ENCODE peak calls at places on chromosome X, in four cellular contexts. One of them, this sample, is unnamed.

GRCh38 chrX:8834393-8834792 is 33.2 kb upstream of the FAM9A start:
- DNase-seq in GM20000: no peak
- DNase-seq in AG10803: no peak
- DNase-seq in choroid plexus epithelial cell: no peak
- DNase-seq in this sample: no peak

GRCh38 chrX:39507034-39507433 is 590.7 kb downstream of the BCOR start:
- DNase-seq in AG10803: no peak
- DNase-seq in choroid plexus epithelial cell: no peak
- DNase-seq in GM20000: no peak
- DNase-seq in this sample: no peak

GRCh38 chrX:70429759-70430158 is 6.6 kb downstream of the GDPD2 start:
- DNase-seq in AG10803: no peak
- DNase-seq in choroid plexus epithelial cell: no peak
- DNase-seq in GM20000: no peak
- DNase-seq in this sample: no peak

GRCh38 chrX:151396827-151397740 is at the start of gene VMA21:
- DNase-seq in GM20000: peak
- DNase-seq in AG10803: peak
- DNase-seq in choroid plexus epithelial cell: peak
- DNase-seq in this sample: peak

GRCh38 chrX:154546354-154547244 is at the start of gene G6PD:
- DNase-seq in choroid plexus epithelial cell: peak
- DNase-seq in AG10803: peak
- DNase-seq in GM20000: peak
- DNase-seq in this sample: peak

GRCh38 chrX:12349201-12349600 is 210.9 kb downstream of the FRMPD4 start:
- DNase-seq in AG10803: no peak
- DNase-seq in GM20000: no peak
- DNase-seq in choroid plexus epithelial cell: no peak
- DNase-seq in this sample: no peak

GRCh38 chrX:2761246-2761645 is 9.4 kb downstream of the XG start:
- DNase-seq in GM20000: no peak
- DNase-seq in AG10803: no peak
- DNase-seq in choroid plexus epithelial cell: no peak
- DNase-seq in this sample: no peak

GRCh38 chrX:104922206-104922621 is 298.3 kb downstream of the TEX13A start:
- DNase-seq in GM20000: peak
- DNase-seq in choroid plexus epithelial cell: peak
- DNase-seq in AG10803: peak
- DNase-seq in this sample: peak

GRCh38 chrX:69128573-69128972 is 36.7 kb downstream of the PJA1 start:
- DNase-seq in choroid plexus epithelial cell: peak
- DNase-seq in AG10803: peak
- DNase-seq in GM20000: no peak
- DNase-seq in this sample: no peak

GRCh38 chrX:2451456-2452316 is 49.1 kb downstream of the DHRSX start:
- DNase-seq in choroid plexus epithelial cell: peak
- DNase-seq in GM20000: no peak
- DNase-seq in AG10803: peak
- DNase-seq in this sample: no peak

GRCh38 chrX:115940888-115941332 is 229.6 kb upstream of the AGTR2 start:
- DNase-seq in AG10803: peak
- DNase-seq in GM20000: no peak
- DNase-seq in choroid plexus epithelial cell: peak
- DNase-seq in this sample: no peak

GRCh38 chrX:74343970-74344622 is 40.1 kb downstream of the ZCCHC13 start:
- DNase-seq in AG10803: peak
- DNase-seq in GM20000: peak
- DNase-seq in choroid plexus epithelial cell: peak
- DNase-seq in this sample: peak

GRCh38 chrX:20061869-20062254 is 54.8 kb downstream of the MAP7D2 start:
- DNase-seq in AG10803: peak
- DNase-seq in choroid plexus epithelial cell: peak
- DNase-seq in GM20000: no peak
- DNase-seq in this sample: no peak

GRCh38 chrX:10254746-10255145 is 98.0 kb downstream of the CLCN4 start:
- DNase-seq in choroid plexus epithelial cell: peak
- DNase-seq in AG10803: peak
- DNase-seq in GM20000: no peak
- DNase-seq in this sample: peak
- TF ChIP-seq CTCF in choroid plexus epithelial cell: peak
- TF ChIP-seq CTCF in AG10803: peak
- TF ChIP-seq CTCF in GM20000: no peak
- TF ChIP-seq CTCF in this sample: peak

GRCh38 chrX:110987292-110987691 is 108.7 kb upstream of the PAK3 start:
- DNase-seq in GM20000: no peak
- DNase-seq in choroid plexus epithelial cell: no peak
- DNase-seq in AG10803: no peak
- DNase-seq in this sample: no peak
- TF ChIP-seq CTCF in GM20000: no peak
- TF ChIP-seq CTCF in choroid plexus epithelial cell: no peak
- TF ChIP-seq CTCF in AG10803: peak
- TF ChIP-seq CTCF in this sample: no peak

GRCh38 chrX:15522464-15522863 is 21.9 kb downstream of the BMX start:
- DNase-seq in GM20000: no peak
- DNase-seq in choroid plexus epithelial cell: no peak
- DNase-seq in AG10803: no peak
- DNase-seq in this sample: no peak
- TF ChIP-seq CTCF in GM20000: no peak
- TF ChIP-seq CTCF in choroid plexus epithelial cell: no peak
- TF ChIP-seq CTCF in AG10803: no peak
- TF ChIP-seq CTCF in this sample: no peak

GRCh38 chrX:50905334-50905733 is 5.2 kb upstream of the BMP15 start:
- DNase-seq in GM20000: no peak
- DNase-seq in AG10803: no peak
- DNase-seq in choroid plexus epithelial cell: no peak
- DNase-seq in this sample: peak
- TF ChIP-seq CTCF in GM20000: no peak
- TF ChIP-seq CTCF in AG10803: peak
- TF ChIP-seq CTCF in choroid plexus epithelial cell: peak
- TF ChIP-seq CTCF in this sample: peak

GRCh38 chrX:57772637-57773036 is 92.6 kb upstream of the NLRP2B start:
- DNase-seq in GM20000: no peak
- DNase-seq in choroid plexus epithelial cell: no peak
- DNase-seq in AG10803: no peak
- DNase-seq in this sample: no peak
- TF ChIP-seq CTCF in GM20000: no peak
- TF ChIP-seq CTCF in choroid plexus epithelial cell: no peak
- TF ChIP-seq CTCF in AG10803: no peak
- TF ChIP-seq CTCF in this sample: no peak